ENCODE peak calls at places on chromosomes 2 and 18, in seven cellular contexts. One of them, this sample, is unnamed.

GRCh38 chr2:114543106-114543806 is 100.8 kb downstream of the DPP10 start:
- DNase-seq in posterior vena cava: no peak
- DNase-seq in HFFc6: peak
- DNase-seq in endothelial cell: peak
- DNase-seq in NCI-H82: peak
- DNase-seq in RCC 7860: no peak
- DNase-seq in astrocyte of the spinal cord: no peak
- DNase-seq in this sample: no peak

GRCh38 chr2:45312275-45312674 is 298.8 kb downstream of the SRBD1 start:
- DNase-seq in posterior vena cava: no peak
- DNase-seq in HFFc6: no peak
- DNase-seq in astrocyte of the spinal cord: no peak
- DNase-seq in endothelial cell: no peak
- DNase-seq in NCI-H82: no peak
- DNase-seq in RCC 7860: no peak
- DNase-seq in this sample: no peak

GRCh38 chr18:68431111-68431921 is 283.6 kb downstream of the TMX3 start:
- DNase-seq in astrocyte of the spinal cord: peak
- DNase-seq in NCI-H82: no peak
- DNase-seq in posterior vena cava: no peak
- DNase-seq in RCC 7860: peak
- DNase-seq in endothelial cell: no peak
- DNase-seq in HFFc6: peak
- DNase-seq in this sample: no peak

GRCh38 chr2:224984641-224985040 is 57.6 kb downstream of the DOCK10 start:
- DNase-seq in NCI-H82: no peak
- DNase-seq in endothelial cell: no peak
- DNase-seq in posterior vena cava: no peak
- DNase-seq in HFFc6: no peak
- DNase-seq in RCC 7860: no peak
- DNase-seq in astrocyte of the spinal cord: no peak
- DNase-seq in this sample: no peak

GRCh38 chr2:148552675-148553331 is 91.7 kb upstream of the EPC2 start:
- DNase-seq in astrocyte of the spinal cord: no peak
- DNase-seq in posterior vena cava: no peak
- DNase-seq in NCI-H82: no peak
- DNase-seq in RCC 7860: no peak
- DNase-seq in HFFc6: no peak
- DNase-seq in endothelial cell: no peak
- DNase-seq in this sample: no peak

GRCh38 chr2:188850786-188851185 is 123.4 kb upstream of the COL3A1 start:
- DNase-seq in NCI-H82: no peak
- DNase-seq in endothelial cell: no peak
- DNase-seq in RCC 7860: no peak
- DNase-seq in astrocyte of the spinal cord: peak
- DNase-seq in posterior vena cava: no peak
- DNase-seq in HFFc6: no peak
- DNase-seq in this sample: no peak

GRCh38 chr2:144099340-144099739 is 420.6 kb downstream of the ZEB2 start:
- DNase-seq in HFFc6: no peak
- DNase-seq in endothelial cell: no peak
- DNase-seq in NCI-H82: no peak
- DNase-seq in astrocyte of the spinal cord: no peak
- DNase-seq in RCC 7860: no peak
- DNase-seq in posterior vena cava: no peak
- DNase-seq in this sample: no peak

GRCh38 chr2:219476605-219477578 is 21.8 kb upstream of the GMPPA start:
- DNase-seq in astrocyte of the spinal cord: no peak
- DNase-seq in RCC 7860: no peak
- DNase-seq in posterior vena cava: no peak
- DNase-seq in endothelial cell: peak
- DNase-seq in NCI-H82: peak
- DNase-seq in HFFc6: no peak
- DNase-seq in this sample: no peak

GRCh38 chr2:239873656-239874635 is 151.2 kb downstream of the NDUFA10 start:
- DNase-seq in astrocyte of the spinal cord: no peak
- DNase-seq in RCC 7860: no peak
- DNase-seq in HFFc6: no peak
- DNase-seq in posterior vena cava: peak
- DNase-seq in endothelial cell: no peak
- DNase-seq in NCI-H82: no peak
- DNase-seq in this sample: no peak

GRCh38 chr2:26584656-26585055 is 56.5 kb downstream of the CIB4 start:
- DNase-seq in endothelial cell: no peak
- DNase-seq in HFFc6: no peak
- DNase-seq in posterior vena cava: peak
- DNase-seq in RCC 7860: no peak
- DNase-seq in astrocyte of the spinal cord: no peak
- DNase-seq in NCI-H82: no peak
- DNase-seq in this sample: peak

GRCh38 chr18:14943486-14943885 is 195.5 kb downstream of the ANKRD30B start:
- DNase-seq in astrocyte of the spinal cord: no peak
- DNase-seq in posterior vena cava: peak
- DNase-seq in HFFc6: no peak
- DNase-seq in endothelial cell: no peak
- DNase-seq in NCI-H82: no peak
- DNase-seq in RCC 7860: no peak
- DNase-seq in this sample: no peak

GRCh38 chr2:20148411-20148810 is 76.5 kb downstream of the SDC1 start:
- DNase-seq in RCC 7860: no peak
- DNase-seq in astrocyte of the spinal cord: peak
- DNase-seq in HFFc6: no peak
- DNase-seq in endothelial cell: no peak
- DNase-seq in posterior vena cava: no peak
- DNase-seq in NCI-H82: no peak
- DNase-seq in this sample: no peak

GRCh38 chr18:59779979-59780378 is 82.8 kb upstream of the CCBE1 start:
- DNase-seq in endothelial cell: no peak
- DNase-seq in HFFc6: peak
- DNase-seq in astrocyte of the spinal cord: peak
- DNase-seq in NCI-H82: no peak
- DNase-seq in posterior vena cava: no peak
- DNase-seq in RCC 7860: peak
- DNase-seq in this sample: no peak

GRCh38 chr2:172011814-172012580 is 12.2 kb downstream of the METAP1D start:
- DNase-seq in NCI-H82: no peak
- DNase-seq in posterior vena cava: no peak
- DNase-seq in endothelial cell: no peak
- DNase-seq in HFFc6: no peak
- DNase-seq in RCC 7860: no peak
- DNase-seq in astrocyte of the spinal cord: no peak
- DNase-seq in this sample: no peak